ENCODE peak calls at places on chromosomes 3 and 15, in four cellular contexts. One of them, this sample, is unnamed.
A peak's percentile ranks its signal among the peaks of the same experiment; 100 is the strongest.

GRCh38 chr15:85742186-85742751 is 52.5 kb downstream of the KLHL25 start:
- DNase-seq in OCI-LY7: no peak
- DNase-seq in tibial artery: peak; percentile 16
- DNase-seq in cardiac fibroblast: no peak
- DNase-seq in this sample: peak; percentile 54

GRCh38 chr15:62389887-62390792 is 225.1 kb upstream of the C2CD4B start:
- DNase-seq in OCI-LY7: peak; percentile 86
- DNase-seq in tibial artery: peak; percentile 43
- DNase-seq in cardiac fibroblast: peak; percentile 76
- DNase-seq in this sample: peak; percentile 81

GRCh38 chr3:120858501-120858900 is 49.5 kb upstream of the STXBP5L start:
- DNase-seq in OCI-LY7: no peak
- DNase-seq in tibial artery: no peak
- DNase-seq in cardiac fibroblast: peak; percentile 66
- DNase-seq in this sample: no peak

GRCh38 chr3:70805044-70805732 is 492.8 kb upstream of the MDFIC2 start:
- DNase-seq in OCI-LY7: no peak
- DNase-seq in tibial artery: no peak
- DNase-seq in cardiac fibroblast: peak; percentile 76
- DNase-seq in this sample: no peak

GRCh38 chr3:107810195-107811071 is 280.4 kb downstream of the CD47 start:
- DNase-seq in OCI-LY7: no peak
- DNase-seq in tibial artery: no peak
- DNase-seq in cardiac fibroblast: no peak
- DNase-seq in this sample: peak; percentile 24

GRCh38 chr3:141379250-141379872 is 11.1 kb downstream of the ZBTB38 start:
- DNase-seq in OCI-LY7: peak; percentile 59
- DNase-seq in tibial artery: no peak
- DNase-seq in cardiac fibroblast: no peak
- DNase-seq in this sample: no peak

GRCh38 chr3:76683256-76683655 is 356.6 kb upstream of the ROBO2 start:
- DNase-seq in OCI-LY7: no peak
- DNase-seq in tibial artery: no peak
- DNase-seq in cardiac fibroblast: no peak
- DNase-seq in this sample: no peak

GRCh38 chr15:29278436-29279099 is 8.9 kb upstream of the NSMCE3 start:
- DNase-seq in OCI-LY7: no peak
- DNase-seq in tibial artery: no peak
- DNase-seq in cardiac fibroblast: peak; percentile 55
- DNase-seq in this sample: no peak

GRCh38 chr15:81939604-81940440 is 106.0 kb downstream of the MEX3B start:
- DNase-seq in OCI-LY7: peak; percentile 67
- DNase-seq in tibial artery: no peak
- DNase-seq in cardiac fibroblast: peak; percentile 84
- DNase-seq in this sample: peak; percentile 74

GRCh38 chr3:110995461-110996226 is 76.0 kb upstream of the NECTIN3 start:
- DNase-seq in OCI-LY7: no peak
- DNase-seq in tibial artery: no peak
- DNase-seq in cardiac fibroblast: peak; percentile 75
- DNase-seq in this sample: peak; percentile 4

GRCh38 chr3:14166877-14167605 is 11.4 kb downstream of the XPC start:
- DNase-seq in OCI-LY7: no peak
- DNase-seq in tibial artery: no peak
- DNase-seq in cardiac fibroblast: peak; percentile 43
- DNase-seq in this sample: no peak

GRCh38 chr3:134857356-134857755 is 62.3 kb downstream of the EPHB1 start:
- DNase-seq in OCI-LY7: no peak
- DNase-seq in tibial artery: no peak
- DNase-seq in cardiac fibroblast: no peak
- DNase-seq in this sample: no peak

GRCh38 chr3:134850761-134851160 is 55.7 kb downstream of the EPHB1 start:
- DNase-seq in OCI-LY7: no peak
- DNase-seq in tibial artery: no peak
- DNase-seq in cardiac fibroblast: no peak
- DNase-seq in this sample: no peak

GRCh38 chr3:134852893-134853351 is 57.9 kb downstream of the EPHB1 start:
- DNase-seq in OCI-LY7: peak; percentile 84
- DNase-seq in tibial artery: no peak
- DNase-seq in cardiac fibroblast: no peak
- DNase-seq in this sample: peak; percentile 27

GRCh38 chr3:134852132-134852531 is 57.1 kb downstream of the EPHB1 start:
- DNase-seq in OCI-LY7: no peak
- DNase-seq in tibial artery: no peak
- DNase-seq in cardiac fibroblast: no peak
- DNase-seq in this sample: no peak

GRCh38 chr3:134854285-134854684 is 59.2 kb downstream of the EPHB1 start:
- DNase-seq in OCI-LY7: no peak
- DNase-seq in tibial artery: no peak
- DNase-seq in cardiac fibroblast: no peak
- DNase-seq in this sample: peak; percentile 15
- H3K4me3 ChIP-seq in OCI-LY7: no peak overlapping the region
- H3K4me3 ChIP-seq in tibial artery: no peak overlapping the region
- H3K4me3 ChIP-seq in cardiac fibroblast: no peak overlapping the region
- H3K4me3 ChIP-seq in this sample: no peak overlapping the region

GRCh38 chr15:25863968-25864580 is 947 bp upstream of the ATP10A start:
- DNase-seq in OCI-LY7: no peak
- DNase-seq in tibial artery: no peak
- DNase-seq in cardiac fibroblast: no peak
- DNase-seq in this sample: no peak
- H3K4me3 ChIP-seq in OCI-LY7: no peak overlapping the region
- H3K4me3 ChIP-seq in tibial artery: peak overlapping the region; percentile 88
- H3K4me3 ChIP-seq in cardiac fibroblast: no peak overlapping the region
- H3K4me3 ChIP-seq in this sample: no peak overlapping the region

GRCh38 chr3:39387411-39387975 is 4.3 kb downstream of the SLC25A38 start:
- DNase-seq in OCI-LY7: no peak
- DNase-seq in tibial artery: no peak
- DNase-seq in cardiac fibroblast: no peak
- DNase-seq in this sample: no peak

GRCh38 chr3:39383913-39384664 is 919 bp downstream of the SLC25A38 start:
- DNase-seq in OCI-LY7: peak; percentile 96
- DNase-seq in tibial artery: peak; percentile 97
- DNase-seq in cardiac fibroblast: peak; percentile 91
- DNase-seq in this sample: peak; percentile 97

GRCh38 chr3:39384665-39385000 is 1.5 kb downstream of the SLC25A38 start:
- DNase-seq in OCI-LY7: no peak
- DNase-seq in tibial artery: no peak
- DNase-seq in cardiac fibroblast: no peak
- DNase-seq in this sample: no peak

GRCh38 chr3:39386331-39386730 is 3.2 kb downstream of the SLC25A38 start:
- DNase-seq in OCI-LY7: no peak
- DNase-seq in tibial artery: no peak
- DNase-seq in cardiac fibroblast: no peak
- DNase-seq in this sample: no peak

GRCh38 chr3:39385456-39386098 is 2.4 kb downstream of the SLC25A38 start:
- DNase-seq in OCI-LY7: no peak
- DNase-seq in tibial artery: no peak
- DNase-seq in cardiac fibroblast: no peak
- DNase-seq in this sample: peak; percentile 28
- H3K4me3 ChIP-seq in OCI-LY7: peak overlapping the region; percentile 76
- H3K4me3 ChIP-seq in tibial artery: no peak overlapping the region
- H3K4me3 ChIP-seq in cardiac fibroblast: no peak overlapping the region
- H3K4me3 ChIP-seq in this sample: peak overlapping the region; percentile 79

GRCh38 chr3:53253707-53254106 is 2.1 kb downstream of the TKT start:
- DNase-seq in OCI-LY7: no peak
- DNase-seq in tibial artery: no peak
- DNase-seq in cardiac fibroblast: no peak
- DNase-seq in this sample: no peak
- H3K4me3 ChIP-seq in OCI-LY7: peak overlapping the region; percentile 95
- H3K4me3 ChIP-seq in tibial artery: peak overlapping the region; percentile 68
- H3K4me3 ChIP-seq in cardiac fibroblast: peak overlapping the region; percentile 94
- H3K4me3 ChIP-seq in this sample: peak overlapping the region; percentile 91

DNA sequence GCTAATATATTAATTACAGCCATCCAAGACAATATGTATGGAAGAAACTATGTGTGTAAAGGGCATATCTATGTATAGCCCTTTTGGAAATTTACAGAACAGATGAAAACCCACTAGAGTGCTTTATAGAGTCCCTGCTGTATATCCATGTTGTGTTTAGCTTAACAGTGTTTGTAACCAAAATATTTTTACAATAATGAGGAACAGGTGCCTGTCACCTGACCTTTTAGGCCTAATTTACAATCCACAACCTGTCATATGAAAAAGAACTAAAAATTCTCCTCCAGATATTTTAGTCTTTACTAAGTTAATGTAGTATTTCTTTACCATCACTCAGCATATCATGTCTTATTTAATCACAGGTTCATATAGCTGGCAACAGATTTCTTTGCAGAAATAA is 16.4 kb upstream of the SATB1 start:
- DNase-seq in OCI-LY7: no peak
- DNase-seq in tibial artery: no peak
- DNase-seq in cardiac fibroblast: no peak
- DNase-seq in this sample: no peak
- H3K4me3 ChIP-seq in OCI-LY7: no peak overlapping the region
- H3K4me3 ChIP-seq in tibial artery: no peak overlapping the region
- H3K4me3 ChIP-seq in cardiac fibroblast: no peak overlapping the region
- H3K4me3 ChIP-seq in this sample: no peak overlapping the region